ENCODE peak calls at places on chromosomes 1 and 21, in four cellular contexts. M is cardiac muscle cell, V is fibroblast of lung, S is fibroblast of the aortic adventitia. C is an unnamed sample.

GRCh38 chr1:195005338-195005737 is 1602.9 kb downstream of the KCNT2 start:
- DNase-seq in M (no peak), S (no peak), V (no peak), C (no peak)

GRCh38 chr1:225872075-225872430 is 10.1 kb downstream of the TMEM63A start:
- DNase-seq in S (no peak), M (no peak), V (no peak), C (no peak)

GRCh38 chr1:197924516-197925123 is 7.4 kb downstream of the LHX9 start:
- DNase-seq in M (peak), V (peak), S (peak), C (peak)

GRCh38 chr1:224274970-224275626 is 54.9 kb downstream of the NVL start:
- DNase-seq in V (no peak), M (no peak), S (no peak), C (no peak)

GRCh38 chr1:84887261-84887934 is 5.6 kb downstream of the LPAR3 start:
- DNase-seq in M (no peak), S (peak), V (no peak), C (peak)

GRCh38 chr1:42940851-42941639 is 17.6 kb downstream of the SLC2A1 start:
- DNase-seq in V (peak), M (no peak), S (peak), C (peak)

GRCh38 chr1:67963263-67963662 is 87.2 kb downstream of the DIRAS3 start:
- DNase-seq in V (no peak), S (no peak), M (no peak), C (no peak)

GRCh38 chr1:14679027-14679688 is 80.7 kb downstream of the KAZN start:
- DNase-seq in S (no peak), V (no peak), M (no peak), C (no peak)

GRCh38 chr1:65075123-65075976 is 72.7 kb upstream of the AK4 start:
- DNase-seq in M (peak), S (peak), V (peak), C (peak)

GRCh38 chr1:58929667-58930325 is 145.9 kb upstream of the JUN start:
- DNase-seq in M (no peak), V (peak), S (no peak), C (no peak)

GRCh38 chr1:224852901-224853568 is 76.4 kb upstream of the DNAH14 start:
- DNase-seq in S (peak), V (peak), M (peak), C (peak)

GRCh38 chr1:237164406-237165352 is 122.7 kb downstream of the RYR2 start:
- DNase-seq in S (no peak), V (no peak), M (no peak), C (no peak)

GRCh38 chr1:227780101-227781044 is 35.1 kb upstream of the PRSS38 start:
- DNase-seq in V (no peak), M (no peak), S (no peak), C (no peak)

GRCh38 chr1:87478231-87478630 is 149.6 kb downstream of the LMO4 start:
- DNase-seq in S (peak), M (peak), V (peak), C (no peak)

GRCh38 chr1:75796376-75797272 is at the start of gene MSH4:
- DNase-seq in S (no peak), V (peak), M (no peak), C (no peak)

GRCh38 chr21:34603002-34603709 is 11.8 kb downstream of the RCAN1 start:
- DNase-seq in M (peak), V (peak), S (peak), C (peak)

GRCh38 chr1:52665173-52666020 is 32.4 kb downstream of the SHISAL2A start:
- DNase-seq in M (no peak), S (no peak), V (no peak), C (no peak)

GRCh38 chr1:228077565-228078330 is 4.8 kb upstream of the ARF1 start:
- DNase-seq in M (no peak), V (no peak), S (no peak), C (no peak)

GRCh38 chr1:173532237-173532636 is 55.1 kb downstream of the PRDX6 start:
- DNase-seq in M (no peak), S (peak), V (no peak), C (no peak)

GRCh38 chr1:15215116-15215515 is 31.9 kb upstream of the FHAD1 start:
- DNase-seq in S (no peak), M (no peak), V (no peak), C (no peak)

GRCh38 chr1:63892632-63893395 is 119.0 kb downstream of the ROR1 start:
- DNase-seq in S (peak), V (peak), M (no peak), C (no peak)

GRCh38 chr1:36024761-36025303 is 59.1 kb upstream of the TEKT2 start:
- DNase-seq in M (no peak), V (no peak), S (no peak), C (no peak)

GRCh38 chr1:9716404-9717192 is 65.1 kb downstream of the PIK3CD start:
- DNase-seq in V (no peak), S (no peak), M (no peak), C (no peak)

GRCh38 chr1:40258445-40258769 is 371 bp downstream of the ZMPSTE24 start:
- DNase-seq in S (peak), V (peak), M (no peak), C (no peak)
- H3K4me3 ChIP-seq in S (peak), V (peak), M (peak), C (peak)

DNA sequence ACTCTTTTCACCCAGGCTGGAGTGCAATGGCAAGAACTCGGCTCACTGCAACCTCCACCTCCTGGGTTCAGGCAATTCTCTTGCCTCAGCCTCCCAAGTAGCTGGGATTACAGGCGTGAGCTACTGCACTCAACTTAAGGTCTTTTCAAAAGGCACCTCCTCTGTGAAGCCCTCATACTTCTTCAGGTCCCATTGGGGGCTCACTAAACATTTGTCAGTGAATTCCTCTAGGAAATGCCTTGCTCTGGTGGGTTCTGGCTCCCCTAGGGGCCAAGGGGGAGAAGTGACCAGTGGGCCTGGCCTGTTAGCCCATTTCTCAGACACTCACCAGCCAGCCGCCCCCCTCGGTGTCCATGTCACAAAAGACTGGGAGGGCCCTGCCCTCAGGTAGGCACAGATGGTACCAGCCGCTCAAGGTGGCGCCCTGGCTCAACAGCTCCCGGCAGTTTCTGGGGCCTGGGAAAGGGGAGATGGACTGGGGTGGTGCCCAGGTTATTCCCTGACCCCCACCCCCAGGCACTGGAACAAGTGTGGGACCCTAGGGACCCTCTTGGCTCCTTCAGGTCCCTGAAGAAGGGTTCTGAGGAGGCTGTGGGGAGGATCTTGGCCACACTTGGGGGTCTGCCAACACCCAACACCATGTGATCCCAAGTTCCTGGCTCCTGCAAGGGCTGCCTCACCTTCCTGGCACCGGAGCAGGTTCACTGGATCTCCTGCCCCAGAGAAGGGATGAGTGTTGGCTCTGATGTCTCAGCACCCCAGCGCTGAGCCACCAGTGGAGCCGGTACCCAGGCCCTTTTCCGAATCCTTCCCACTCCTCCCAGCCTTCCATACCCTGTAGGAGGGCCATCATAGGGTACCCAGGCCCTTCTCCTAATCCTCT is 1.6 kb downstream of the FCN3 start:
- DNase-seq in M (no peak), S (no peak), V (no peak), C (no peak)
- TF ChIP-seq CTCF in M (peak), S (peak), V (peak), C (peak)

GRCh38 chr1:155295942-155296267 is 5.3 kb downstream of the PKLR start:
- DNase-seq in V (no peak), S (no peak), M (no peak), C (no peak)
- H3K4me3 ChIP-seq in V (no peak), S (no peak), M (no peak), C (no peak)

GRCh38 chr1:20233866-20234265 is 47.5 kb upstream of the PLA2G2C start:
- DNase-seq in V (peak), M (no peak), S (no peak), C (no peak)

GRCh38 chr1:20234761-20235540 is 48.6 kb upstream of the PLA2G2C start:
- DNase-seq in M (no peak), V (peak), S (no peak), C (no peak)

GRCh38 chr1:20229191-20229590 is 42.9 kb upstream of the PLA2G2C start:
- DNase-seq in M (no peak), V (no peak), S (no peak), C (no peak)

GRCh38 chr1:20237646-20238045 is 51.3 kb upstream of the PLA2G2C start:
- DNase-seq in S (no peak), M (no peak), V (no peak), C (no peak)

DNA sequence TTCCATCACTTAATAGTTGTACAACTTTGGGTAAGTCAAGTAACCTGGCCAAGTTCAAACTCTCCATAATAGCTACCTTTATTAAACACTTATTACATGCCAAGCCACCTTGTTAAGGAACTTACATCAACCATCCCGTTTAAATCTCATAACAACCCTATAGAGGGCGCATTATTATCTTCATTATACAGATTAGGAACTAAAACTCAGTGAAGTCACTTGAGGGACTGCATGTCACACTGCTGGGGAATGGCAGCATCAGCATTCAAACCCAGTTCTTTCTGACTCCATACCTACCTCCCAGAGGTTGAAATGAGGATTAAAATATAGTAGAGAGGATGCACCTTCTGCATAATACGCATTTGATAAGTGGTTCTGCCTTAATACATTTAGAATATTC is 47.1 kb upstream of the PLA2G2C start:
- DNase-seq in S (peak), M (no peak), V (peak), C (no peak)
- TF ChIP-seq CTCF in S (peak), M (peak), V (peak), C (peak)

GRCh38 chr1:147769107-147769506 is 8.7 kb upstream of the GJA5 start:
- DNase-seq in V (no peak), S (peak), M (no peak), C (no peak)
- H3K4me3 ChIP-seq in V (no peak), S (no peak), M (no peak), C (no peak)

DNA sequence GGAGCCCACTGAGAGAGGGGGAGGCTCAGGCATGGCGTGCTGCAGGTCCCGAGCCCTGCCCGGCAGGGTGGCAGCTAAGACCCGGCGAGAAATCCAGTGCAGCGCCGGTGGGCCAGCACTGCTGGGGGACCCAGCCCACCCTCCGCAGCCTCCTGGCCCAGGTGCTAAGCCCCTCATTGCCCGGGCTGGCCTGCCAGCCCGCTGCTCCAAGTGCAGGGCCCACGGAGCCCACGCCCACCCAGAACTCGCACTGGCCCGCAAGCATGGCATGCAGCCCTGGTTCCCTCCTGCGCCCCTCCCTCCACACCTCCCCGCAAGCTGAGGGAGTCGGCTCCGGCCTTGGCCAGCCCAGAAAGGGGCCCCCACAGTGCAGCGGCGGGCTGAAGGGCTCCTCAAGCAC is 61.5 kb downstream of the C21orf91 start:
- DNase-seq in V (no peak), M (no peak), S (no peak), C (no peak)
- TF ChIP-seq CTCF in V (no peak), M (no peak), S (no peak), C (no peak)

DNA sequence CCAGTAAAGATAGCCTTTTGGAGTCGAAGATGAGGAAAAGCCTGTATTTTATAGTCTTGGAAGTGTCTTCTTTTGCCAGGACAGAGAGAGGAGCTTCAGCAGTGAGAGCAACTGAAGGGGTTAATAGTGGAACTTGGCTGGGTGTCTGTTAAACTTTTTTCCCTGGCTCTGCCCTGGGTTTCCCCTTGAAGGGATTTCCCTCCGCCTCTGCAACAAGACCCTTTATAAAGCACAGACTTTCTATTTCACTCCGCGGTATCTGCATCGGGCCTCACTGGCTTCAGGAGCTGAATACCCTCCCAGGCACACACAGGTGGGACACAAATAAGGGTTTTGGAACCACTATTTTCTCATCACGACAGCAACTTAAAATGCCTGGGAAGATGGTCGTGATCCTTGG is at the start of gene VCAM1:
- DNase-seq in S (no peak), M (peak), V (no peak), C (no peak)
- H3K4me3 ChIP-seq in S (no peak), M (peak), V (peak), C (no peak)

DNA sequence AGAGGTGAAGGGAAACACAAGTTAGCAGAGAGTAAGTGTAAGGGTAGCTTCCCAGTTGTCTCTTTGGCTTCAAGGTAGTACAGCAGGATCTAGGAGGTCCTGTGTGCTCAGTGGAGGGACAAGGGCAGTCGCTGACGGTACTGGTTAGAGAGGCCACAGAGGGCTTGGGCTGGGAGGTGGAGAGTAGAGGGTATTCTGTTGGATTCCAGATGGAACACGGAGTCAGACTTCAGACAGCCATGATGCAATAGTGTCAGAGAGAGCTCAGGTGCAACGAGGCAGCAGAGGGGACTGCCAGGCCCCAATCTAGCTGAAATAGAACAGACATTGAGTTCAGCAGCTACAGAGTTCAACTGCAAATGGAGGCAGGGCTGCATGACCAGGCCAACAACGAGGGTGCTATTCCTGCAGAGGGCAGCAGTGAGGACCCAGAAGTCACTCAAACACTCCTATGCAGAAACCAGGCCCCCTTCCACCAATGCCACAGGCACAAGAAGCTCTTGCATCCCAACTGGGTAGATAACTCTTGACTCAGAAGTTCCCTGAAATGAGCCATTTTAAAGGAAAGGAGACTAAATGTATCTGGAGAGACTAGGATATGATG is 325.0 kb upstream of the ESRRG start:
- DNase-seq in S (peak), V (no peak), M (no peak), C (no peak)
- TF ChIP-seq CTCF in S (peak), V (peak), M (peak), C (no peak)